ENCODE peak calls at places on chromosomes 16 and 17, in four cellular contexts. N is CD4-positive, alpha-beta T cell; O is omental fat pad; I is breast epithelium. D is an unnamed sample.

GRCh38 chr16:26599786-26600107 is 467.0 kb upstream of the C16orf82 start:
- DNase-seq in N (no peak), O (no peak), I (no peak), D (peak; percentile 34)

GRCh38 chr16:50539822-50540710 is 8.1 kb upstream of the NKD1 start:
- DNase-seq in I (no peak), O (no peak), N (no peak), D (no peak)

GRCh38 chr17:7293821-7294613 is 422 bp downstream of the YBX2 start:
- DNase-seq in O (no peak), I (no peak), N (no peak), D (peak; percentile 42)

GRCh38 chr16:69906838-69907301 is 44.3 kb upstream of the CLEC18A start:
- DNase-seq in I (no peak), O (no peak), N (no peak), D (no peak)

GRCh38 chr17:29368926-29369325 is 21.2 kb upstream of the TAOK1 start:
- DNase-seq in I (no peak), N (no peak), O (no peak), D (no peak)

GRCh38 chr17:29574732-29575510 is 6.4 kb downstream of the TP53I13 start:
- DNase-seq in I (peak; percentile 45), N (no peak), O (no peak), D (no peak)

GRCh38 chr16:76235025-76235424 is 42.2 kb upstream of the CNTNAP4 start:
- DNase-seq in N (no peak), I (no peak), O (no peak), D (no peak)

GRCh38 chr16:85173981-85174751 is 61.9 kb upstream of the CIBAR2 start:
- DNase-seq in O (no peak), I (no peak), N (no peak), D (no peak)

GRCh38 chr17:39822051-39822450 is 42.1 kb downstream of the IKZF3 start:
- DNase-seq in I (no peak), O (no peak), N (no peak), D (peak; percentile 53)

GRCh38 chr17:80277751-80278671 is 17.4 kb downstream of the RNF213 start:
- DNase-seq in I (peak; percentile 95), N (no peak), O (no peak), D (no peak)

GRCh38 chr16:123971-124370 is 14.5 kb downstream of the NPRL3 start:
- DNase-seq in I (no peak), O (no peak), N (no peak), D (no peak)

GRCh38 chr16:15749371-15749770 is 99.3 kb downstream of the NDE1 start:
- DNase-seq in N (no peak), I (no peak), O (no peak), D (no peak)

GRCh38 chr17:78040561-78041400 is 82.3 kb downstream of the TNRC6C start:
- DNase-seq in N (peak; percentile 29), I (peak; percentile 61), O (no peak), D (peak; percentile 25)

GRCh38 chr17:68821860-68822693 is 133.1 kb downstream of the ABCA8 start:
- DNase-seq in O (no peak), I (no peak), N (no peak), D (no peak)

GRCh38 chr17:27984816-27985215 is 57.7 kb upstream of the NLK start:
- DNase-seq in N (no peak), O (no peak), I (no peak), D (no peak)

GRCh38 chr16:49455991-49456745 is 82.6 kb downstream of the C16orf78 start:
- DNase-seq in N (no peak), I (no peak), O (peak; percentile 10), D (no peak)

GRCh38 chr17:75652934-75653549 is 13.9 kb downstream of the RECQL5 start:
- DNase-seq in N (no peak), O (no peak), I (no peak), D (peak; percentile 54)

GRCh38 chr17:67528751-67529436 is 151.8 kb downstream of the PITPNC1 start:
- DNase-seq in O (peak; percentile 61), N (no peak), I (peak; percentile 61), D (no peak)

GRCh38 chr17:31724026-31724425 is 135.0 kb downstream of the COPRS start:
- DNase-seq in O (no peak), I (no peak), N (no peak), D (no peak)

GRCh38 chr17:30278032-30278431 is 13.7 kb downstream of the BLMH start:
- DNase-seq in N (no peak), O (no peak), I (no peak), D (peak; percentile 11)

GRCh38 chr16:72875291-72876036 is 172.5 kb downstream of the ZFHX3 start:
- DNase-seq in N (no peak), O (no peak), I (no peak), D (no peak)

GRCh38 chr16:61580579-61580978 is 455.7 kb downstream of the CDH8 start:
- DNase-seq in O (no peak), I (no peak), N (no peak), D (no peak)

GRCh38 chr16:56547120-56547948 is 17.5 kb upstream of the MT4 start:
- DNase-seq in O (no peak), I (no peak), N (no peak), D (no peak)

GRCh38 chr17:52170963-52171572 is 12.6 kb upstream of the CA10 start:
- DNase-seq in O (no peak), N (no peak), I (no peak), D (peak; percentile 13)

GRCh38 chr16:1815461-1815860 is 11.2 kb downstream of the HAGH start:
- DNase-seq in N (no peak), O (no peak), I (no peak), D (no peak)

GRCh38 chr16:1810106-1810505 is 16.5 kb downstream of the HAGH start:
- DNase-seq in N (no peak), O (no peak), I (no peak), D (no peak)

GRCh38 chr16:1810536-1810935 is 16.1 kb downstream of the HAGH start:
- DNase-seq in I (no peak), N (no peak), O (no peak), D (no peak)

GRCh38 chr16:1809281-1809801 is 15.8 kb upstream of the IGFALS start:
- DNase-seq in I (no peak), O (no peak), N (no peak), D (no peak)

DNA sequence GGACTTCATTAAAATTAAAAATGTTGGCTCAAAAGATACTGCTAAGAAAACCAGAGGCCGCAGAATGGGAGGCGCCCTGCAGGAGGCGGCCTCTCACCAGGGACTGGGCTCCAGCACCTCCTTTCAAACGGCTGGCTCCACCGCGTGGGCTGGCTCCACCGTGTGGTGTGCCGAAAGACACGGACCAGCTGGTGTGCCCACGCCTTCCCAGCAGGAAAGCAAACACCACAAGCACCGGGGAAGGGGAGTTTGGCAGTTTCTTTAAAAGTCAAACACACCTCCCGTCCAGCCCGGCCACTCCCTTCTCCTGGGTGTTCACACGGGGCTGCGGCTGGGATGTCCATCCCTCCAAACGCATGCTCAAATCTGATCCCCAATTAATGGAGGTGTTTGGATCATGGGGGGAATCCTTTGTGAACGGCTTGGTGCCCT is 13.9 kb downstream of the HAGH start:
- DNase-seq in N (peak; percentile 34), I (peak; percentile 73), O (no peak), D (peak; percentile 79)
- TF ChIP-seq CTCF in N (peak; percentile 58), I (peak; percentile 33), O (no peak), D (peak; percentile 57)

GRCh38 chr17:57737450-57737849 is 7.6 kb downstream of the CCDC182 start:
- DNase-seq in I (no peak), N (no peak), O (no peak), D (no peak)
- TF ChIP-seq CTCF in I (no peak), N (no peak), O (no peak), D (no peak)

DNA sequence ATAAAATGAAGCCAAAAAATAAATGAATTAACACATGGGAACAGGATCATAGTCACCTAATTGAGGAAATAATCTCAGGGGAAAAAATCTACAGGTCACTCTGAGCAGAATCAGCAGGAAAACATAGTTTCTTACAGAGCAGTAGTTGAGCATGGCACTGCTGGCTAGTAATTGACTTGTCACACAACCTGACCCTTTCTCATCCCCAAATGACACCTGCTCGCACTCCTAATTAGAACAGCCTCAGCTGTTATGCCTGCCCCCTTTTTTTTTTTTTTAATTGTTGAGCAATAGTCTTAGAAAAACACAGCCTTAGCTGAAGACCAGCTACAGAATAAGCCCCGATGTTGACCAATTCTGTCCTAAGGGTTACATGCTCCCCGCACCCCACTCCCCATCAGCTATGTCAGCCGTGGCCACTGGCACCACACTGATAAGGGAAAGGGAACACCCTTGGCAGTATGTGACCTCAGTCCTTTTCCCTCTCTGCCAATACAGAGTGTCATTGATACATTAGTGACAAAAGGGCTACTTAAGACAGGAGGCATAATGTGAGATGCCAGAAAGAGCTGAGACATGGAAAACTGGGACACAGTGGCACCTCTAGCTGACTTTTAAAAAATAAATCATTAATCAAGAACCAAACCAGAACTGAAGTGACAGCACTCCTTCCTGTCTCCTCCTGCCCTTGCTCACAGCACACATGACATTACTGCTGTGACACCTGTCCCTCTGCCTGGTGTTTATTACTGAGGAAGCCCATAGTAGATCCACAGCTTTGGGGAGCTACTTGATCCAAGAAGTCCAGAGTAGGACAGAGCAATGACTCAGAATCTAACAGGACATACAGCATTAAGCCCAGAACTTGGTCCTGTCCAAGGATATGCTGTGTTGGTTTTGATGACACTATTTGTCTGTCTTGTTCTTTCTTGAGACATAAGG is 41.7 kb downstream of the WDR59 start:
- DNase-seq in O (no peak), I (no peak), N (no peak), D (no peak)
- TF ChIP-seq CTCF in O (no peak), I (no peak), N (no peak), D (no peak)

DNA sequence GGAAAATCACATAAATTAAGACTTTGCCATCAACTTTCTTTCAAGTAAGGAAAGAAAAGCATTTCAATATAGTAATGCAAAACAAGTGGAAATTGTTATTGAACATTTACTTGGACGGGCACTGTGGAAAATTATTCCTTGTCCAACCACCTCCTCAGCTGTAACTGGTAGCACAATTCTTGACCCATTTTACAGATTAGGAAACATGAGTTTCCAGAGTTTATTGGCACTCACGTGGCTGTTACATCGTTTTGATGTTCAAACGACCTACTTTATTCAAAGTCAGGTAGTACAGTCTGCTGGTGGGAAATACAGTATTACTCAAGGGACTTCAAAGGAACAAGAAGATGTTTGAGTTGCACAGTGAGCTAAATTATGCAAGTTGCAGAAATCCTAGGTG is 866 bp upstream of the PCTP start:
- DNase-seq in O (no peak), N (no peak), I (no peak), D (no peak)
- TF ChIP-seq CTCF in O (no peak), N (no peak), I (no peak), D (no peak)

DNA sequence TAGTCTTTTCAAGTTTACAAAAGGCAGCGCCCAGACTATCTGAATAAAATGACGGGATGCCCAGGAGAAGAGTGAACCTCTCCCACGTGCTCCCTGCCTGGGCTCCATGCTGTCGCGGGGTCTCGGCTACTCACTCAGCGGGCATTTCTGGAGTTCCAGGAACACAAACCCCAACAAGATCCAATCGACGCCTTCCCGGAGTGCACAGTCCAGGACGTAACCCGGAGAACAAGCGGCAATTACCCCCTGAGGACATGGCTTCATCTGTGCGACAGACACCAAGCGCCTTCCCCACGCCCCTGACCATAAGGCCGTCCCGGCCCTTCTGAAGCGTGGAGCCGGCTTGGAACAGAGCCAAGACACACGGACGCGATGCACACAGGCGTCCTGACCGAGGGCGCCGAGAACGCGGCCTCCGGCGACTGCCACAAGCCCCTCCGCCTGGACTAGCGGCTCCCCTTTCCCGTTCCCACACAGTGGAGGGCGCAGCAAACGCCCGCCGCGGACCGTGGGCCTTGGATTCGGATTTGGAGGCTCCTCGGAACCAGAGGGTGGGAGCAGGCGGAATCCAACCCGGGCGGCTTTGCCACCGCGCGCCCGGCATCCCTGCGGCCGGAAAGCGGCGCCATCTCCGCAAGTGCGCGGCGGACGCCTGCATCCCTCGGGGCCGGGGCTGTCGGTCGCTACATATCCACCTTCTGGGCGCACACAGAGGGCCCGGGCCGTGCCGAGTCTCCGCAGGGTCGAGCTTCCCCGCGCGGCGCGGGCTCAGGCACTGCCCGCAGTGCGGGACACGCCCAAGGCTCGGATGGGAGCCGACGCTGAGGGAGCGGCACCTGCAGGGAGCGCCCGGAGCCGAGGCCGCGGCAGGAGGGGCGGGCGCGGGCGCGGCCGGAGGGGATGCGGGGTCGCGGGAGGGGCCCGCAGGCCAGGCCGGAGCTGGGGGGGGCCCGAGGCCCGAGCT is 725 bp downstream of the ABCA3 start:
- DNase-seq in I (no peak), N (peak; percentile 21), O (peak; percentile 37), D (peak; percentile 48)
- TF ChIP-seq CTCF in I (no peak), N (peak; percentile 18), O (no peak), D (no peak)